ENCODE peak calls at places on chromosomes 13 and 19, in six cellular contexts. O, E, G, M, S and D are unnamed samples.

GRCh38 chr19:40804783-40805242 is 5.8 kb downstream of the EGLN2 start:
- DNase-seq in O (no peak), E (no peak), G (no peak), M (no peak), S (no peak), D (no peak)

GRCh38 chr13:112885782-112886268 is 83.2 kb upstream of the MCF2L start:
- DNase-seq in O (peak), E (no peak), G (peak), M (peak), S (peak), D (peak)

GRCh38 chr13:83065136-83065535 is 817.1 kb downstream of the SLITRK1 start:
- DNase-seq in O (no peak), E (no peak), G (peak), M (peak), S (no peak), D (peak)

GRCh38 chr19:42175952-42176648 is 41.4 kb downstream of the DEDD2 start:
- DNase-seq in O (no peak), E (no peak), G (no peak), M (no peak), S (peak), D (no peak)

GRCh38 chr13:113785051-113786010 is 26.3 kb downstream of the TMEM255B start:
- DNase-seq in O (peak), E (no peak), G (no peak), M (peak), S (no peak), D (peak)

GRCh38 chr19:47247308-47247990 is 8.9 kb upstream of the CCDC9 start:
- DNase-seq in O (no peak), E (peak), G (peak), M (peak), S (peak), D (no peak)

GRCh38 chr13:22055259-22055658 is 384.4 kb downstream of the FGF9 start:
- DNase-seq in O (no peak), E (no peak), G (no peak), M (no peak), S (peak), D (no peak)

GRCh38 chr19:51331193-51331592 is 10.7 kb downstream of the VSIG10L start:
- DNase-seq in O (no peak), E (no peak), G (no peak), M (no peak), S (no peak), D (no peak)

GRCh38 chr19:47228168-47228936 is 2.6 kb downstream of the BBC3 start:
- DNase-seq in O (no peak), E (no peak), G (peak), M (peak), S (peak), D (peak)

GRCh38 chr19:43934055-43934984 is 762 bp downstream of the ZNF45 start:
- DNase-seq in O (no peak), E (no peak), G (no peak), M (peak), S (peak), D (no peak)

GRCh38 chr13:80705371-80706163 is 364.6 kb upstream of the SPRY2 start:
- DNase-seq in O (no peak), E (no peak), G (no peak), M (no peak), S (no peak), D (no peak)

GRCh38 chr19:10113964-10114650 is 2.6 kb downstream of the P2RY11 start:
- DNase-seq in O (no peak), E (no peak), G (no peak), M (no peak), S (no peak), D (no peak)

GRCh38 chr19:18340990-18341868 is 831 bp downstream of the PGPEP1 start:
- DNase-seq in O (no peak), E (peak), G (peak), M (no peak), S (peak), D (no peak)

GRCh38 chr19:17091758-17092333 is 16.3 kb downstream of the MYO9B start:
- DNase-seq in O (no peak), E (no peak), G (peak), M (no peak), S (no peak), D (no peak)

GRCh38 chr19:55552620-55553019 is 7.3 kb upstream of the SBK3 start:
- DNase-seq in O (no peak), E (no peak), G (no peak), M (peak), S (no peak), D (peak)

GRCh38 chr19:18436651-18437478 is 1.1 kb downstream of the ISYNA1 start:
- DNase-seq in O (no peak), E (peak), G (peak), M (no peak), S (peak), D (no peak)

GRCh38 chr13:94956407-94957110 is 244.2 kb upstream of the SOX21 start:
- DNase-seq in O (no peak), E (no peak), G (no peak), M (no peak), S (no peak), D (no peak)

GRCh38 chr13:33637978-33638743 is 179.8 kb upstream of the RFC3 start:
- DNase-seq in O (no peak), E (no peak), G (no peak), M (peak), S (no peak), D (peak)

GRCh38 chr19:34350161-34350561 is 14.8 kb upstream of the GPI start:
- DNase-seq in O (no peak), E (peak), G (no peak), M (no peak), S (no peak), D (no peak)

GRCh38 chr19:23882493-23882892 is 32.2 kb upstream of the ZNF726 start:
- DNase-seq in O (no peak), E (no peak), G (no peak), M (no peak), S (no peak), D (no peak)

GRCh38 chr19:33350538-33351309 is 22.8 kb upstream of the CEBPG start:
- DNase-seq in O (no peak), E (no peak), G (no peak), M (peak), S (no peak), D (peak)

GRCh38 chr13:95296326-95296939 is 4.8 kb downstream of the ABCC4 start:
- DNase-seq in O (peak), E (no peak), G (no peak), M (peak), S (peak), D (no peak)

GRCh38 chr19:6828698-6829633 is 56.5 kb downstream of the VAV1 start:
- DNase-seq in O (peak), E (no peak), G (peak), M (no peak), S (no peak), D (peak)

GRCh38 chr19:47273313-47274070 is 1.2 kb upstream of the INAFM1 start:
- DNase-seq in O (peak), E (peak), G (peak), M (peak), S (peak), D (peak)

GRCh38 chr19:2096543-2097329 is at the start of gene IZUMO4:
- DNase-seq in O (peak), E (peak), G (peak), M (peak), S (peak), D (peak)

GRCh38 chr13:35984287-35984686 is 146.9 kb downstream of the DCLK1 start:
- DNase-seq in O (no peak), E (no peak), G (no peak), M (no peak), S (no peak), D (no peak)

GRCh38 chr13:30978981-30979956 is 46.8 kb downstream of the TEX26 start:
- DNase-seq in O (peak), E (peak), G (peak), M (no peak), S (peak), D (no peak)

GRCh38 chr19:55062735-55063491 is at the start of gene RDH13:
- DNase-seq in O (peak), E (peak), G (peak), M (peak), S (peak), D (no peak)

GRCh38 chr19:38665950-38666661 is 18.7 kb downstream of the ACTN4 start:
- DNase-seq in O (no peak), E (no peak), G (peak), M (no peak), S (peak), D (peak)

GRCh38 chr13:110714798-110715394 is 1.4 kb downstream of the ING1 start:
- DNase-seq in O (no peak), E (no peak), G (peak), M (no peak), S (peak), D (no peak)

GRCh38 chr13:93388701-93389100 is 162.1 kb downstream of the GPC6 start:
- DNase-seq in O (no peak), E (no peak), G (no peak), M (peak), S (no peak), D (peak)

GRCh38 chr13:24149306-24150032 is 11.1 kb upstream of the SPATA13 start:
- DNase-seq in O (no peak), E (no peak), G (no peak), M (no peak), S (no peak), D (no peak)

GRCh38 chr19:16066611-16067104 is 9.6 kb upstream of the TPM4 start:
- DNase-seq in O (peak), E (peak), G (no peak), M (peak), S (no peak), D (no peak)

GRCh38 chr13:39134574-39134973 is 96.3 kb downstream of the NHLRC3 start:
- DNase-seq in O (no peak), E (no peak), G (no peak), M (no peak), S (no peak), D (no peak)

GRCh38 chr19:35995655-35995993 is 636 bp downstream of the SDHAF1 start:
- DNase-seq in O (no peak), E (no peak), G (peak), M (peak), S (peak), D (no peak)

DNA sequence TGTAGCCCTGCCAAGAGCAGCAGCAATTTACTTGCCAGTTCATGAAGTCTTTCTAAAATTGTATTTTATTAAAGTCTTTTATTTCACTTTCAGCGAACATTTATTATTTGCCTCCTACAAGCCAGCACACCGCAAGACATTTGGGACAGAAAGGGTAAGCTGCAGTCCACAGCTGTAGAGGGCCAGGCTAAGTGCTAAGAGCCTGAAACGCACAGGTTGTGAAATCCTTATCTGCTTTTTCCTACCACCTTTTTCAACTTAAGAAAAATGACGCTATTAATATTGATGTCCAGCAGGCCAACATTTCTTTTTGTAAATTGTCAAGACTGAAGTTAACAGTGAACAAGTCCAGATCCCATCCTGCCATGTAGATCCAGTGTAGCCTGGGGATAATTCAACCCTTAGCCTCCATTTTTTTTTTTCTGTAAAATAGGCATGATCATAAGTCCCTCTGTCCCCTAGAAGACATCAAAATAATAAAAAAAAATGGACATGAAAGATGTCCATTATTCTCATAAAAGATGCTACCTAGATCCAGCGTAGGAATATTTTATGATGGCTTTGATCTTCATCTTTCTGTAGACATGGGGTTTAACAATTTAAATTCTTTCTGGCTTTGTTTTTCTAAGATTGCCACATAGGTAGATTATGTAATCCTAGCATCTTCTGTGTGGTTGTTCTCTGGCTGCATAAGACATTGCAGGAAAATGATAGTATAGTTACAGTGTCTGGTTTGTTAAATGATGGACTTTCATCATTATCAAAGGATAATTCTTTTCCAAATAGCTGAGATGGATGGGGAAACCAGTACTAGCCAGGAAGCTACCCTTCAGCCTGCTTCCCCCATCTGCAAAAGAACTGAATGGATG is 128.4 kb downstream of the SHISA2 start:
- DNase-seq in O (no peak), E (no peak), G (no peak), M (no peak), S (no peak), D (no peak)
- H3K27ac ChIP-seq in O (no peak), E (no peak), G (no peak), M (no peak), S (no peak), D (no peak)

DNA sequence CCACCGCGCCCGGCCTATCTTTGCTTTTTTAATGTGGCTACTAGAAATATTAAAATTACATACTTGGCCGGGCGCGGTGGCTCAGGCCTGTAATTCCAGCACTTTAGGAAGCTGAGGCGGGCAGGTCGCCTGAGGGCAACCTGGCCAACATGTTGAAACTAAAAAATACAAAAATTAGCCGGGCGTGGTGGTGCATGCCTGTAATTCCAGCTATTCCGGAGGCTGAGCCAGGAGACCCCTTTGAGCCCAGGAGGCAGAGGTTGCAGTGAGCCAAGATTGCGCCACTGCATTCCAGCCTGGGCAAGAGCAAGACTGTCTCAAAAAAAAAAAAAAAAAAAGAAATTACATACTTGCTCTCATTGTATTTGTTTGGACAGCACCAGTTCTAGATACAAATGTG is 34.8 kb upstream of the DPRX start:
- DNase-seq in O (no peak), E (no peak), G (no peak), M (peak), S (no peak), D (peak)
- H3K27ac ChIP-seq in O (no peak), E (no peak), G (no peak), M (no peak), S (no peak), D (no peak)

GRCh38 chr19:28574212-28574611 is 638.7 kb downstream of the UQCRFS1 start:
- DNase-seq in O (no peak), E (no peak), G (no peak), M (no peak), S (no peak), D (no peak)
- H3K27ac ChIP-seq in O (no peak), E (no peak), G (no peak), M (no peak), S (no peak), D (no peak)

DNA sequence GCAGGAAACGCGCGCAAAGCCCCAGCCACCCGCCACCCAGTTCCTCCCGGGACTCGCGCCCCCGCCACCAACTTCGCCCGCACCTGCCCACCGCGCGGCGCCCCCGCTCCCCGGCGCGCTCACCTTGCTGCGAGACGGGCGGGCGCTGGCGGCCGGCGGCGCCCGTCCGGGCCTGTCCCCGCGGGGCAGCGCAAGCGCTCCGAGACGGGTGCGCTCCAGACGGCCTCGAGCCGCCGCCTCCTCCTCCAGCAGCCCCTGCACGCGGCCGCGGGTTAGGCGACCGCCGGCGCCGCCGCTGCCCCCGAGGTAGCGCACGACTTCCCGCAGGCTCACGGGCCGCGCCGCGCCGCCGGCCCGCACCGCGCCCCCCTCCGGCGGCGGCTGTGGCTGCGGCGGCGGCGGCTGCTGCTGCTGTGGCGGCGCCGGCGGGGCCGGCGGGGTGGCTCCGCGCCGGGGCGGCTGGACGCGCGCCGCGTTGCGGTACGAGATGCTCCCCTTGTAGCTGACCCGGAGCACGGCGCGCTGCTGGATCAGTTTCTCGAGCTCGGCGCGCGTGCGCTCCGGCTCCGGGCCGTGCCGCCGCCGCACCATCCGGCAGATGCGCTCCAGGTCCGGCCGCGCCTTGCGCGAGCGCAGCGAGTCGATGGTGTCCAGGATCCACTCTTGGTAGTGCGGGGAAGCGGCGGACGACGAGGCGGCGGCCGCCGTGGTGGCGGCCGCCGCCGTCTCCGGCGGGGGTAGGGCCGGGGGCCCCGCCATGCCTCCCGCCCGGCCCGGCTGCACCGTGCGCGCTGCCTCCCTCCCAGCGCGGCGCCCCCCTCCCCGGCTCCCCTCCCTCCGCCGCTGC is 666 bp downstream of the SAMD1 start:
- DNase-seq in O (no peak), E (no peak), G (peak), M (peak), S (peak), D (peak)
- H3K27ac ChIP-seq in O (peak), E (no peak), G (peak), M (no peak), S (no peak), D (no peak)

GRCh38 chr13:105336706-105337582 is 1198.5 kb downstream of the EFNB2 start:
- DNase-seq in O (no peak), E (no peak), G (no peak), M (no peak), S (no peak), D (no peak)
- H3K27ac ChIP-seq in O (no peak), E (no peak), G (no peak), M (no peak), S (no peak), D (no peak)

GRCh38 chr13:106987435-106987800 is 419.5 kb upstream of the ARGLU1 start:
- DNase-seq in O (no peak), E (no peak), G (peak), M (no peak), S (no peak), D (no peak)
- H3K27ac ChIP-seq in O (no peak), E (no peak), G (no peak), M (no peak), S (no peak), D (no peak)